ENCODE peak calls at places on chromosomes 3 and 15, in five cellular contexts. C is fibroblast of lung, P is HCT116, D is K562, H is H1. S is an unnamed sample.

GRCh38 chr15:65796610-65797012 is 4.5 kb upstream of the DENND4A start:
- DNase-seq in C (peak), P (no peak), D (no peak), H (no peak), S (no peak)

GRCh38 chr3:186189492-186189891 is 80.6 kb upstream of the ETV5 start:
- DNase-seq in C (no peak), P (no peak), D (no peak), H (no peak), S (no peak)

GRCh38 chr3:16300881-16301359 is 35.9 kb downstream of the OXNAD1 start:
- DNase-seq in C (no peak), P (no peak), D (no peak), H (no peak), S (no peak)

GRCh38 chr3:133661454-133662255 is at the start of gene TOPBP1:
- DNase-seq in C (peak), P (peak), D (peak), H (peak), S (no peak)

GRCh38 chr3:60743631-60744164 is 507.6 kb downstream of the FHIT start:
- DNase-seq in C (peak), P (no peak), D (no peak), H (no peak), S (no peak)

GRCh38 chr3:46990573-46991374 is 11.3 kb downstream of the NBEAL2 start:
- DNase-seq in C (no peak), P (no peak), D (no peak), H (no peak), S (no peak)

GRCh38 chr3:63689285-63689684 is 36.8 kb downstream of the SNTN start:
- DNase-seq in C (no peak), P (no peak), D (no peak), H (no peak), S (no peak)

GRCh38 chr3:195131149-195131548 is 139.8 kb downstream of the XXYLT1 start:
- DNase-seq in C (no peak), P (no peak), D (no peak), H (no peak), S (no peak)

GRCh38 chr3:68996356-68996995 is 17.0 kb downstream of the EOGT start:
- DNase-seq in C (peak), P (no peak), D (no peak), H (no peak), S (no peak)

GRCh38 chr3:145219355-145220196 is 941.4 kb downstream of the PLOD2 start:
- DNase-seq in C (no peak), P (no peak), D (no peak), H (no peak), S (peak)

GRCh38 chr3:4509043-4509442 is 15.9 kb downstream of the ITPR1 start:
- DNase-seq in C (no peak), P (no peak), D (no peak), H (no peak), S (no peak)

GRCh38 chr15:48625126-48625525 is 20.4 kb downstream of the FBN1 start:
- DNase-seq in C (no peak), P (no peak), D (no peak), H (no peak), S (no peak)
- H3K9ac ChIP-seq in C (no peak), P (no peak), D (no peak), H (no peak), S (no peak)

GRCh38 chr15:50675524-50676144 is 11.0 kb downstream of the TRPM7 start:
- DNase-seq in C (peak), P (peak), D (no peak), H (no peak), S (no peak)
- TF ChIP-seq EZH2 in C (no peak), P (no peak), D (no peak), H (no peak), S (no peak)

DNA sequence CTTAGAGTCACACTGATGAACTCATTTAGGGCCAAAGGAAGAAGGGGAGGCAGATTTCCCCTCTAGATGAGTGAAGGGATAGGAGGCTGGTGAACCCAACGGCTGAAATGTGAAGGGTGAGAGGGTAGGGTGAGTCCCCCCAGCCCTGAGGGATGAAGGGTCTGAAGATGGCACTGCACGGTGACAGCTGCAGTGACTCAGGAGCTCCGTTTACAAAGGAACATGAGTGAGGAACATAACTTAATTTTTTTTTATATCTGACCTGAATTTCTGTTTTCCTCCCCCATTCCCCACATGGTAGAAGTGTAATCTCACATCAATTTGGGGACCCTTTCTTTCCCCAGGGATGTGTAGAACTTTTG is 14.0 kb downstream of the SNX33 start:
- DNase-seq in C (no peak), P (no peak), D (no peak), H (no peak), S (no peak)
- H3K9ac ChIP-seq in C (peak), P (peak), D (no peak), H (no peak), S (no peak)

DNA sequence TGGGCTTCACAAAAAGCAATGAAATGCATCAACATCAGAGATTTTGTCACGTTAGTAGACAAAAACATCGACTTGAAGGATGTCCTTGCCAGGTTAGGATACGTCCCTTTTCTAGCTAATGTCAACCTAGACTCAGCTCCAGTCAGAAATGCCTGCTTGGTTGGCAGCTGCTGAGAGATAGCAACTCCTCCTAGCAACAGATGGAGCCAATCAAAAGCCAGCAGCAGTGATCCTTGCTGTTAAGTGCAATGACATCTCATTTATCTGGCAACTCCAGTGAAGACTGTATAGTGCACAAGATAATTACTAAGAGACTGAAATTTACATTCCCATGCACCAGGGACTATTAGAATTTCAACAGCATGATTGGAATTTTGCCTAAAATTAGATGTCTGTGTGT is 424.1 kb downstream of the FGF12 start:
- DNase-seq in C (no peak), P (no peak), D (no peak), H (no peak), S (no peak)
- TF ChIP-seq EZH2 in C (no peak), P (no peak), D (no peak), H (no peak), S (no peak)

GRCh38 chr3:55487376-55488241 is 503 bp upstream of the WNT5A start:
- DNase-seq in C (peak), P (no peak), D (no peak), H (no peak), S (no peak)

GRCh38 chr3:55490194-55490913 is 3.2 kb upstream of the WNT5A start:
- DNase-seq in C (no peak), P (no peak), D (no peak), H (no peak), S (no peak)

GRCh38 chr3:55489804-55490132 is 2.7 kb upstream of the WNT5A start:
- DNase-seq in C (no peak), P (no peak), D (no peak), H (no peak), S (no peak)

GRCh38 chr3:55486857-55487375 is at the start of gene WNT5A:
- DNase-seq in C (peak), P (no peak), D (no peak), H (no peak), S (no peak)

DNA sequence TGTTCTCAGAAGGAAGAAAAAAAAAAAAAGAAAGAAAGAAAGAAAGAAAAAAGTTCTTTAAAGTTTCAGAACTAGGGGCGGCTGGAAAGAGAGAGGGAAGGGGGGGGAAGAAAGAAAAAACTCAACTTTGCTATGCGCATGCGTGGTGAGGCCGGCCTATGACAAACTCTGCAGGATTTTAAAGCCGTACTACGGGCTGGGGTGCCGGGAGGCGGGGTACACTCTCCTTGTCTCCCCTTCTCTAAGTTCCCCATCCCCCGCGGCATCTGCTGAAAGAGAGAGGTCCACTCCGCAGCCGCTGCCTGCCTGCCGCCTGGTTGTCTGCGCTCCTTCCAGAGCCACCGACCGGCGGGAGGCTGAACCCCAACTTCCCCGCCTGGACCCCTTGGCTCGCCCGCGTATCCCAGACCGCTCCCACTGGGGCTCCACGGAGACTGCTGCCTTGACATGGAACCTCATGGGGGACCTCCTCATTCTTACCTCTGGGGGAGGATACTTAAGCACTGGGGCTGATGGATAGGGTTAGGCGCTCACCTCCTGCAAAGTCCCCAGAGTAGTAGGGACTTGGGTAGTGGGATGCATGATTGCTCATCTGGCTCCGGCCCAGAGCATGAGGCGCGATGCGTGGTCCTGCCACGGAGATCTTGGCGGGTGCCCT is 1.4 kb upstream of the WNT5A start:
- DNase-seq in C (peak), P (no peak), D (peak), H (no peak), S (no peak)
- H3K9ac ChIP-seq in C (peak), P (no peak), D (no peak), H (no peak), S (peak)

S was measured in SK-N-MC.